ENCODE peak calls at places on chromosomes 6 and 20, in seven cellular contexts. Q is effector memory CD4-positive, alpha-beta T cell; J is AG04450; B is lower lobe of right lung; H is SJSA1; G is uterus; L is pancreas. W is an unnamed sample. For H3K27me3 and H3K9me3, the result is how much of the 10 kb centered on the place peaks cover.

GRCh38 chr20:63857751-63858392 is 3.4 kb upstream of the ABHD16B start:
- DNase-seq in Q (no peak), J (no peak), B (no peak), H (no peak), G (no peak), L (peak), W (no peak)

GRCh38 chr6:125810435-125810834 is 19.7 kb downstream of the NCOA7 start:
- DNase-seq in Q (no peak), J (no peak), B (no peak), H (no peak), G (no peak), L (no peak), W (peak)

GRCh38 chr6:38730136-38730862 is 15.2 kb downstream of the DNAH8 start:
- DNase-seq in Q (no peak), J (no peak), B (no peak), H (no peak), G (no peak), L (no peak), W (peak)

GRCh38 chr6:14880052-14880451 is 365.8 kb upstream of the JARID2 start:
- DNase-seq in Q (no peak), J (no peak), B (no peak), H (no peak), G (no peak), L (no peak), W (no peak)

GRCh38 chr20:62554214-62554897 is 78.6 kb upstream of the GATA5 start:
- DNase-seq in Q (no peak), J (no peak), B (no peak), H (no peak), G (no peak), L (no peak), W (no peak)

GRCh38 chr6:135475292-135475886 is 22.2 kb downstream of the AHI1 start:
- DNase-seq in Q (no peak), J (peak), B (no peak), H (no peak), G (no peak), L (no peak), W (peak)

GRCh38 chr6:68039641-68040311 is 595.3 kb upstream of the ADGRB3 start:
- DNase-seq in Q (no peak), J (no peak), B (no peak), H (no peak), G (no peak), L (no peak), W (no peak)

GRCh38 chr6:162706236-162706635 is 21.3 kb downstream of the PRKN start:
- DNase-seq in Q (no peak), J (no peak), B (peak), H (no peak), G (peak), L (peak), W (peak)

GRCh38 chr20:34369265-34369664 is 6.2 kb downstream of the ITCH start:
- DNase-seq in Q (no peak), J (no peak), B (no peak), H (no peak), G (no peak), L (no peak), W (no peak)

GRCh38 chr6:46010771-46011170 is 4.9 kb downstream of the CLIC5 start:
- DNase-seq in Q (no peak), J (no peak), B (no peak), H (peak), G (no peak), L (no peak), W (no peak)

GRCh38 chr6:84243240-84243639 is 15.8 kb upstream of the CEP162 start:
- DNase-seq in Q (no peak), J (no peak), B (no peak), H (no peak), G (no peak), L (no peak), W (no peak)

GRCh38 chr6:125154184-125155135 is 887 bp downstream of the TPD52L1 start:
- DNase-seq in Q (no peak), J (no peak), B (peak), H (no peak), G (peak), L (peak), W (peak)

GRCh38 chr6:169225131-169225576 is 28.5 kb downstream of the THBS2 start:
- DNase-seq in Q (no peak), J (no peak), B (no peak), H (no peak), G (no peak), L (no peak), W (no peak)

GRCh38 chr6:33843086-33843695 is 39.4 kb upstream of the MLN start:
- DNase-seq in Q (no peak), J (no peak), B (no peak), H (no peak), G (peak), L (no peak), W (no peak)

GRCh38 chr6:98014791-98015201 is 731.8 kb upstream of the MMS22L start:
- DNase-seq in Q (no peak), J (no peak), B (no peak), H (no peak), G (no peak), L (no peak), W (no peak)

GRCh38 chr6:150200428-150201105 is 57.7 kb downstream of the PPP1R14C start:
- DNase-seq in Q (no peak), J (no peak), B (no peak), H (no peak), G (no peak), L (no peak), W (no peak)

GRCh38 chr6:97322811-97323210 is 39.8 kb upstream of the MMS22L start:
- DNase-seq in Q (no peak), J (no peak), B (no peak), H (no peak), G (no peak), L (no peak), W (no peak)

GRCh38 chr20:46195264-46196038 is 77.3 kb downstream of the CD40 start:
- DNase-seq in Q (no peak), J (no peak), B (no peak), H (no peak), G (no peak), L (no peak), W (no peak)

GRCh38 chr6:109892451-109893435 is 85.4 kb upstream of the GPR6 start:
- DNase-seq in Q (no peak), J (no peak), B (peak), H (no peak), G (no peak), L (no peak), W (no peak)

GRCh38 chr6:88982720-88983119 is 19.3 kb upstream of the RNGTT start:
- DNase-seq in Q (no peak), J (peak), B (no peak), H (peak), G (peak), L (peak), W (peak)

GRCh38 chr6:46338098-46338497 is 153.2 kb downstream of the RCAN2 start:
- DNase-seq in Q (no peak), J (no peak), B (no peak), H (no peak), G (no peak), L (no peak), W (no peak)

GRCh38 chr6:155207223-155207622 is 56.6 kb upstream of the CLDN20 start:
- DNase-seq in Q (no peak), J (no peak), B (no peak), H (no peak), G (no peak), L (no peak), W (no peak)

GRCh38 chr20:61436268-61436667 is 184.2 kb downstream of the CDH4 start:
- DNase-seq in Q (no peak), J (no peak), B (no peak), H (peak), G (no peak), L (no peak), W (peak)

GRCh38 chr6:143193571-143194094 is 132.9 kb downstream of the AIG1 start:
- DNase-seq in Q (no peak), J (no peak), B (no peak), H (no peak), G (no peak), L (no peak), W (no peak)

GRCh38 chr6:11645016-11645415 is 107.5 kb downstream of the TMEM170B start:
- DNase-seq in Q (no peak), J (peak), B (no peak), H (no peak), G (no peak), L (no peak), W (no peak)

GRCh38 chr20:63322923-63323253 is 29.9 kb downstream of the COL20A1 start:
- DNase-seq in Q (no peak), J (no peak), B (no peak), H (no peak), G (no peak), L (no peak), W (no peak)

GRCh38 chr6:16314311-16314710 is 75.9 kb downstream of the GMPR start:
- DNase-seq in Q (no peak), J (no peak), B (no peak), H (no peak), G (no peak), L (no peak), W (no peak)

GRCh38 chr20:22584630-22584921 is 204 bp upstream of the FOXA2 start:
- DNase-seq in Q (no peak), J (no peak), B (peak), H (no peak), G (no peak), L (peak), W (no peak)

GRCh38 chr20:9518776-9519175 is 4.4 kb downstream of the LAMP5 start:
- DNase-seq in Q (no peak), J (no peak), B (no peak), H (no peak), G (no peak), L (no peak), W (no peak)

GRCh38 chr6:72260489-72260888 is 361.4 kb upstream of the KCNQ5 start:
- DNase-seq in Q (no peak), J (no peak), B (no peak), H (no peak), G (no peak), L (no peak), W (no peak)

GRCh38 chr6:128415387-128415786 is 105.0 kb downstream of the PTPRK start:
- DNase-seq in Q (no peak), J (no peak), B (no peak), H (no peak), G (no peak), L (no peak), W (no peak)

GRCh38 chr6:44921787-44922186 is 406.3 kb upstream of the RUNX2 start:
- DNase-seq in Q (no peak), J (no peak), B (no peak), H (no peak), G (no peak), L (peak), W (no peak)

GRCh38 chr20:62908971-62909791 is 17.1 kb downstream of the DIDO1 start:
- DNase-seq in Q (no peak), J (no peak), B (peak), H (no peak), G (no peak), L (no peak), W (no peak)

GRCh38 chr6:6678185-6678671 is 89.7 kb downstream of the LY86 start:
- DNase-seq in Q (no peak), J (no peak), B (no peak), H (peak), G (no peak), L (no peak), W (no peak)

GRCh38 chr20:37081717-37082289 is 14.0 kb downstream of the RBL1 start:
- DNase-seq in Q (peak), J (no peak), B (no peak), H (no peak), G (no peak), L (no peak), W (peak)

GRCh38 chr6:81608776-81609175 is 143.7 kb downstream of the TENT5A start:
- DNase-seq in Q (no peak), J (no peak), B (no peak), H (no peak), G (no peak), L (no peak), W (no peak)

GRCh38 chr6:157885211-157885788 is 62.3 kb downstream of the SNX9 start:
- DNase-seq in Q (peak), J (no peak), B (no peak), H (no peak), G (no peak), L (no peak), W (no peak)

GRCh38 chr6:118562959-118563358 is 14.9 kb downstream of the PLN start:
- DNase-seq in Q (no peak), J (no peak), B (no peak), H (no peak), G (no peak), L (no peak), W (no peak)

GRCh38 chr20:1968958-1969357 is 24.9 kb downstream of the PDYN start:
- DNase-seq in Q (no peak), J (no peak), B (no peak), H (no peak), G (no peak), L (no peak), W (no peak)

GRCh38 chr20:1965520-1966278 is 28.2 kb downstream of the PDYN start:
- DNase-seq in Q (peak), J (peak), B (peak), H (peak), G (peak), L (peak), W (peak)

GRCh38 chr20:1961374-1961773 is 32.5 kb downstream of the PDYN start:
- DNase-seq in Q (no peak), J (no peak), B (no peak), H (no peak), G (no peak), L (no peak), W (no peak)

GRCh38 chr20:1964061-1964460 is 29.8 kb downstream of the PDYN start:
- DNase-seq in Q (no peak), J (no peak), B (no peak), H (no peak), G (no peak), L (no peak), W (no peak)

GRCh38 chr20:1964659-1965405 is 29.0 kb downstream of the PDYN start:
- DNase-seq in Q (no peak), J (no peak), B (no peak), H (no peak), G (no peak), L (no peak), W (no peak)
- H3K27me3 ChIP-seq in Q (under half), J (under half), B (under half), H (under half), G (under half), L (under half), W (under half)

GRCh38 chr6:75204222-75204958 is 1.5 kb downstream of the COL12A1 start:
- DNase-seq in Q (no peak), J (peak), B (peak), H (peak), G (peak), L (peak), W (peak)

GRCh38 chr6:75207211-75207984 is 1.5 kb upstream of the COL12A1 start:
- DNase-seq in Q (no peak), J (no peak), B (no peak), H (no peak), G (peak), L (no peak), W (no peak)

GRCh38 chr6:75204959-75205775 is 686 bp downstream of the COL12A1 start:
- DNase-seq in Q (no peak), J (peak), B (peak), H (peak), G (peak), L (no peak), W (peak)

GRCh38 chr6:75206338-75207210 is 721 bp upstream of the COL12A1 start:
- DNase-seq in Q (no peak), J (no peak), B (no peak), H (no peak), G (peak), L (no peak), W (no peak)

DNA sequence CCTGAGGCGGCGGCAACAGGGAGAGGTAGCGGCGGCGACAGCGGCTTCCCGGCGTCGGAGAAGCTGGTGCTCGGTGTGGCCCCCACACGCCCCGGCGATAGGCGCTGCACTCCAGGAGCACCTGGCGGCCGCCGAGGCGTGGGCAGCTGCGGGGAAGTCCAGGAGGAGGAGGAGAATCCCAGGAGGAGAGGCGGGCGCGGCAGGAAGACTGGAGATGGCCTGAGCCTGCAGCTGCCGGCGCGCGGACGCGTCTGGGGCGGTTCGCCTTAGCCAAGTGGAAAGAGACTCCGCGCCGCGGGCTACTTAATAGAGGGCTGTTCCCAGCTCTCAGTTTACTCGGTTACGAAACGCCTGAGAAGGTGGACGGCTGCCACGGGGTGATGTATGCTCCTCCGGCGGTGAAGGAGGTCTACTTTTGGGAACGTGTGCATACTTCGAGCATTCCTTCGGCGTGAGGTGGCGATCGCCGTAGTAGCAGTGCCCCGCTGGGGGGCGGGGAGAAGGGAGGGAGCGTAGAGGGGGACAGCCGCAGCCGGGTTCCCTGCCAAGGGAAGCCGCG is at the start of gene COL12A1:
- DNase-seq in Q (no peak), J (peak), B (peak), H (peak), G (peak), L (peak), W (peak)
- H3K4me3 ChIP-seq in Q (peak), J (peak), B (peak), H (peak), G (peak), L (peak), W (peak)

GRCh38 chr6:147301070-147301469 is 96.9 kb downstream of the STXBP5 start:
- DNase-seq in Q (no peak), J (no peak), B (no peak), H (no peak), G (no peak), L (no peak), W (no peak)

GRCh38 chr6:147299035-147299434 is 94.8 kb downstream of the STXBP5 start:
- DNase-seq in Q (no peak), J (no peak), B (no peak), H (no peak), G (no peak), L (no peak), W (no peak)

GRCh38 chr6:147297124-147297523 is 92.9 kb downstream of the STXBP5 start:
- DNase-seq in Q (no peak), J (no peak), B (no peak), H (no peak), G (no peak), L (no peak), W (no peak)

GRCh38 chr6:147297663-147298313 is 93.6 kb downstream of the STXBP5 start:
- DNase-seq in Q (no peak), J (no peak), B (no peak), H (peak), G (no peak), L (no peak), W (no peak)

GRCh38 chr6:147298461-147298860 is 94.2 kb downstream of the STXBP5 start:
- DNase-seq in Q (no peak), J (no peak), B (no peak), H (no peak), G (no peak), L (no peak), W (no peak)
- H3K9me3 ChIP-seq in Q (under half), J (under half), B (under half), H (under half), G (under half), L (under half), W (under half)

DNA sequence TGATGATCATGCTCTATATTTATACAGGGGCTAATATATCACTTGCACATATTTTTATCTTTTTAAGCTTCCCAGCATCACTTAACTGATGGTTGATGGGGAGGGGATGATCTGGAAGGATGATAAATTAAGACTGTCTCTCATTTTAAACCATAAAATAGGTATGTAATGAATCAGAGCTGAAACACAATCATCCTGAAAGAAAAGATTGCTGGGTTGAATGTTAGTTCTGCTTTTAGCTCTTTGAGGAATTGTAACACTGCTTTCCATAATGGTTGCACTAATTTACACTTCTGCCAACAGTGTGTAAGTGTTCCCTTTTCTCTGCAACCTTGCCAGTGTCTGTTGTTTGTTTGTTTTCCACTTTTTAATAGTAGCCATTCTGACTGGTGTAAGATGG is 169.7 kb upstream of the ECI2 start:
- DNase-seq in Q (no peak), J (no peak), B (no peak), H (no peak), G (no peak), L (no peak), W (no peak)
- H3K27me3 ChIP-seq in Q (under half), J (under half), B (under half), H (under half), G (under half), L (under half), W (under half)

GRCh38 chr6:4460595-4461475 is 315.4 kb upstream of the CDYL start:
- DNase-seq in Q (no peak), J (peak), B (no peak), H (no peak), G (peak), L (no peak), W (no peak)
- H3K4me3 ChIP-seq in Q (no peak), J (no peak), B (no peak), H (no peak), G (no peak), L (no peak), W (no peak)

GRCh38 chr20:61230-61629 is 26.2 kb upstream of the DEFB125 start:
- DNase-seq in Q (no peak), J (no peak), B (no peak), H (no peak), G (no peak), L (no peak), W (no peak)

GRCh38 chr20:61757-62156 is 25.7 kb upstream of the DEFB125 start:
- DNase-seq in Q (no peak), J (no peak), B (no peak), H (no peak), G (no peak), L (no peak), W (peak)

GRCh38 chr20:62487-62886 is 25.0 kb upstream of the DEFB125 start:
- DNase-seq in Q (no peak), J (no peak), B (no peak), H (no peak), G (no peak), L (no peak), W (no peak)

GRCh38 chr20:64026-64603 is 23.4 kb upstream of the DEFB125 start:
- DNase-seq in Q (no peak), J (no peak), B (no peak), H (no peak), G (no peak), L (no peak), W (no peak)

GRCh38 chr20:64766-65322 is 22.6 kb upstream of the DEFB125 start:
- DNase-seq in Q (no peak), J (no peak), B (no peak), H (no peak), G (no peak), L (no peak), W (no peak)
- H3K9me3 ChIP-seq in Q (under half), J (half or more), B (under half), H (under half), G (under half), L (under half), W (under half)

DNA sequence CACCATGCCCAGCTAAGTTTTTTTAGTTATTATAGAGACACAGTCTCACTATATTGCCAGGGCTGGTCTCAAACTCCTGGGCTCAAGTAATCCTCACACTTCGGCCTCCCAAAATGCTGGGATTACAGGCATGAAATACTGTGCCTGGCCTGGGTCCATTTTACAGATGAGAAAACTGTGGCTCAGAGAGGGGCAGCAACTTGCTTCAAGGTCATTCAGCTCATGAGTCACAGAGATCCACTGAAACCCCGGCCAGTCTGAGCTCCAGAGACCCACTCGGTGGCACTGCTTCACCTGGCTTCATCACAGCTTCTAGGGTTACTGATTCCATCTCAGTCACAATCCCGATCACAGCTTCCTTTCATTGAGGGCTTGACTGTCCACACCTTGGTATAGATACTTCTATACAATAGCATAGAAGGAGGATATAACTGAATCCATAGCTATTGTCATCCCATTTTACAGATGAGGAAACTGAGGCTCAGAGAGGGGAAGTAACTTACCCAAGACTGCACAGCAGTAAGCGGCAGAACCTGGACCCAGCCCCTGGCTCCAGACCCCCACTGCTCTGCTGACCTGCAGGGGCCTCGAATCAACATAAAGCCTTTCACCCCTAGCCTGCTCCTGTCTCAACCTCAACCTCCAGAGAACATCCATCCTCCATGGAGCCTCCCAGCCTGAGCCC is 11.8 kb downstream of the NOL4L start:
- DNase-seq in Q (no peak), J (no peak), B (no peak), H (no peak), G (no peak), L (no peak), W (no peak)
- H3K27me3 ChIP-seq in Q (under half), J (under half), B (under half), H (under half), G (under half), L (under half), W (under half)